ENCODE peak calls at places on chromosomes 7 and 10, in four cellular contexts. One of them, this sample, is unnamed.

GRCh38 chr10:546971-547590 is 142.4 kb downstream of the DIP2C start:
- DNase-seq in GM12878: no peak
- DNase-seq in K562: no peak
- DNase-seq in HepG2: no peak
- DNase-seq in this sample: peak; percentile 69

GRCh38 chr10:101834341-101834740 is 9.3 kb downstream of the KCNIP2 start:
- DNase-seq in GM12878: no peak
- DNase-seq in K562: peak; percentile 33
- DNase-seq in HepG2: no peak
- DNase-seq in this sample: no peak

GRCh38 chr10:93337309-93337721 is 144.8 kb downstream of the MYOF start:
- DNase-seq in GM12878: peak; percentile 21
- DNase-seq in K562: no peak
- DNase-seq in HepG2: no peak
- DNase-seq in this sample: no peak

GRCh38 chr10:66329116-66329515 is 596.7 kb upstream of the LRRTM3 start:
- DNase-seq in GM12878: no peak
- DNase-seq in K562: no peak
- DNase-seq in HepG2: no peak
- DNase-seq in this sample: peak; percentile 51

GRCh38 chr7:108147031-108147563 is 16.9 kb upstream of the LAMB4 start:
- DNase-seq in GM12878: no peak
- DNase-seq in K562: peak; percentile 30
- DNase-seq in HepG2: no peak
- DNase-seq in this sample: no peak

GRCh38 chr7:105932835-105933477 is 30.1 kb upstream of the CDHR3 start:
- DNase-seq in GM12878: no peak
- DNase-seq in K562: no peak
- DNase-seq in HepG2: no peak
- DNase-seq in this sample: peak; percentile 56

GRCh38 chr10:124155781-124156401 is 62.5 kb upstream of the CHST15 start:
- DNase-seq in GM12878: no peak
- DNase-seq in K562: no peak
- DNase-seq in HepG2: no peak
- DNase-seq in this sample: no peak

GRCh38 chr10:4246881-4247358 is 461.9 kb upstream of the KLF6 start:
- DNase-seq in GM12878: no peak
- DNase-seq in K562: no peak
- DNase-seq in HepG2: no peak
- DNase-seq in this sample: no peak

GRCh38 chr7:42156541-42156865 is 80.5 kb downstream of the GLI3 start:
- DNase-seq in GM12878: no peak
- DNase-seq in K562: no peak
- DNase-seq in HepG2: no peak
- DNase-seq in this sample: no peak

GRCh38 chr10:23675588-23675987 is 236.7 kb downstream of the OTUD1 start:
- DNase-seq in GM12878: no peak
- DNase-seq in K562: no peak
- DNase-seq in HepG2: no peak
- DNase-seq in this sample: no peak

DNA sequence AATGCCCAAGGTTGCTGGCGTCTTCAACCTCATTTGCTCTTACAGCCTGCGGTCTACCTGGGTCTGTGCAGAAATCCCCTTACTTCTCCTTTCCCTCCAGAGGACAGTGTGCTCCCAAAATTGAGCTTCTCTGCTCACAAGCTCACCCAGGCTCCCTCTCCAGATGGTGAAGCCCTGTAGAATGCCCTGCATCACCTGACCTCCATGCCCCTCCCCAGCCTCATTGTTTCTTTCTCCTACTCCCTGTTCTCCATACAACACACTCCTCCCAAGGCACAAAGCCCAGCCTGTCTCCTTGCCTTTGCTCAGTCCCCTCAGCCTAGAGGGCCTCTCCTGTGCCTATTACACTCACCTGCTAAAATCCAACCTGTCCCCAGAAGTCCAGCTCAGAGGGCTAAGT is 3.5 kb downstream of the CRHR2 start:
- DNase-seq in GM12878: no peak
- DNase-seq in K562: no peak
- DNase-seq in HepG2: no peak
- DNase-seq in this sample: no peak
- TF ChIP-seq JUNB in GM12878: no peak
- TF ChIP-seq JUNB in K562: no peak
- TF ChIP-seq JUNB in HepG2: no peak
- TF ChIP-seq JUNB in this sample: no peak

DNA sequence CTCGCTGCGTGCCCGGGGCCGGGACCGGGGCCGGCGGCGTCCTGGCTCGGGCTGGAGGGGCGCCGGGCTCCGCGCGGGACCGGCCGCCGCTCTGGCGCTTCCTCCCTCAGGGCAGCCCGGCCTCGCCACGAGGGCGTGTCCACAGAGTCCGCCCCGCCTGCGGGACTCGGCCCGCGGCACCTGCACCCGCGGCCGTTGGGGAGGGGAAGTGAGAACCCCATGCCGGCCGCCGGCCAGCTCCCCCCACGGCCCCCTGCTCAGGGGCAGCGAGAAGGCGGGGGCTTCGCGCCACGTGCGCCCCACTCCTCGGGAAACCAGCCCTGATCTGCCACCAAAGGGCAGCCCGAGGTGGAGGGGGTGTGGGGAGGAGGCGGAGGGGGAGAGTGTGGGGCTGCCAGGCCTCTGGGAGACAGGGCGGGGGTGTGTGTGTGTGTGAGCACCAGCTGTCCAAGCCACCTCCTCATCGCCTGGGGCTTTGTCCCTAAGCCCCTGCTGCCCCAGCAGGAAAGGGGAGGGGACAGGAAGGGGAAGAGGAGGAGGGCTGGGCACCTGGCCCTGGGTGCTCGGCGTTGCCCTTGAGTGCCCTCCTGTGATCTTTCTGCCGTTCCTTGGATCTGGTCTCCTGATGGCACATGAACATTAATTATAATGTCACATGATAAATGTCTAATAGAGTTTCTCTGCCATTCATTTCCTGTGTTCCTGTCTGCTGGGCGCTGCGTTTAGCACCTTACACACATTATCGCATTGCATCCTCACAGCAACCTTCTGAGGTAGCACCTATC is at the start of gene PIK3AP1:
- DNase-seq in GM12878: no peak
- DNase-seq in K562: peak; percentile 25
- DNase-seq in HepG2: no peak
- DNase-seq in this sample: peak; percentile 75
- TF ChIP-seq EZH2 in GM12878: no peak
- TF ChIP-seq EZH2 in K562: no peak
- TF ChIP-seq EZH2 in HepG2: no peak
- TF ChIP-seq EZH2 in this sample: no peak

DNA sequence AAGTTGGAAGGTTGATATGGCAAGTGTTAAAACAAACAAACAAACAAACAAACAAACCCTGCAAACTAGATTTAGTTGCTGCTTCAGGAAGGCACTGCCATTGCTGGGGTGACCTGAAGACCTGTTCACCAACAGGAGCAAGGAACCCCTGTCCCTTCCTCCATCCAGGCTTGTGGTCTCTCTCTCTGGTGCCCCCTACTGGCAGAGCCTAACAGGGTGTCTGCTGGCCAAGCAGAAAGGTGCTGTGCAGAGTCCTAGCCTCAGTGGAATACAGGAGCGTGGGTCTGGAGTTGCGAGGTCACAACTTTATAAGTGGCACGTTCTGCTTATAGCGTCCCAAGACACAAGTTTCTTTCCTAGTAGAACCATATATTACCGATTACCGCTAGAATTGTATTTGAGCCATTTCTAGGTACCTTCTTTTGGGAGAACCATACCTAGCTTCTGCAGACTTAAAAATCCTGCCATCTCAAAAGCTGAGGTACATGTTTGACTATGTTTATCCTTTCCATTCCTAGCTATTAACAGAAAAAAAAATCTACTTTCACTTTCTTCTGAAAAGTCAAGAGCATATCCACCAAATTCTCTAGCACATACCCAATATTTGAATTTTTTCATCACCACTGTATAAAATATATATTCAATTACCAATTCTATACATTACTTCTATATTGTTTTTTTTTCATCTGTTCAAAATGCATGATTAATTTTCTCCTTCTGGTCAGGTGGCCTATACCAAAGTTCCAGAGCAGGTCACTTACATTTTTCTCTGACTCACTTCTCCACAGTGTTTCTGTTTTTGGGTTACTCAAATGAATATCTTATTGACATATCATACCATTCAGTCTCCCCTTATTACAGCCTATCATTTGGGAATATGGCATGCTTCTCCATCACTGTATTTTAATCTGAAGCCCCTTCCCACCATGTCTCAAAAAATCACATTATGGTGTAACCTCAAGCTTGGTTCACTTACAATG is 29.1 kb upstream of the CALD1 start:
- DNase-seq in GM12878: no peak
- DNase-seq in K562: peak; percentile 86
- DNase-seq in HepG2: peak; percentile 27
- DNase-seq in this sample: peak; percentile 90
- TF ChIP-seq JUNB in GM12878: no peak
- TF ChIP-seq JUNB in K562: no peak
- TF ChIP-seq JUNB in HepG2: no peak
- TF ChIP-seq JUNB in this sample: no peak

DNA sequence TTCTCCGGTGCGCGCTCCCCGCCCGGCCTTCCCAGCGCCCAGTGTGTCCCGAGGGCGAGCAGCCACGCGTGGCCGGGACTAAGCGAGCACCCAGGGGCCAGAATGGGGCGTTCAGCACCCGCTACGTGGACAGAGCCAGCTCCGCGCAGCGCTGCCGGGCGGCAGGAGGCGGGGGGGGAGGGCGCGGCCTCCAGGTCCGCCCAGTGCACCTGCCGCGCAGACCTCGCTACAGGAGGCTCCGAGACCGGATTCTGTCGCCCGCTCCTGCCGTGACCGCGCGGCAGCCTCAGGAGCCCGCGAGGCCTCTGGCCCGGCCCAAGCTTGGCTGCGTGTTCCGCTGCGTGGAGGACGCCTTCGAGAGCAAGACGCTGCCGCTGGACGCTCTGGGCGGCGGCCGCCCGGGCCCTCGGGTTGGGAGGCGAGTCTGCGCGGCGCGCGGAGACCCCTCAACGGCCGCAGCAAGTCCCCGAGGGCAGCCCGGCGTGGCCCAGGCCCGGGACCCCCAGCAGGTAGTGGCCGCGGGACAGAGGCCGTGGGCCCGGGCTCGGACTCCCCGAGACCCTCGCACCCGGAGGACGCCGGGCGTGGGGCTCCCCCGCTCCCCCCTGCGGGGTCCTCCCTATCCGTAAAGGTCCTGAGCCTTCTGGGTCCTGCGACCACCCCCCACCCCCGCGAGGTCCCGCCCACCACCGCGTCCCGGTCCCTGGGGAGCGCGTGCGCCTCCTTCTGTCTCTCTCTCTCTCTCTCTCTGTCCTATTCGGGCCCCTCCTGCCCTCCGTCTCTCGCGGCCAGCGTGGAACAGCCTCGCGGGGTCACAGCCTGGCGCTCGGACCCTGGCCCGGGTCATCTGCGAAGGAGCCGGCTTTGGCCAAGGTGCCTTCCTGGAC is 904 bp upstream of the DPYSL4 start:
- DNase-seq in GM12878: no peak
- DNase-seq in K562: peak; percentile 38
- DNase-seq in HepG2: no peak
- DNase-seq in this sample: peak; percentile 76
- TF ChIP-seq EZH2 in GM12878: no peak
- TF ChIP-seq EZH2 in K562: no peak
- TF ChIP-seq EZH2 in HepG2: no peak
- TF ChIP-seq EZH2 in this sample: no peak

GRCh38 chr7:47432988-47433895 is 148.7 kb downstream of the TNS3 start:
- DNase-seq in GM12878: no peak
- DNase-seq in K562: no peak
- DNase-seq in HepG2: no peak
- DNase-seq in this sample: no peak
- TF ChIP-seq JUNB in GM12878: no peak
- TF ChIP-seq JUNB in K562: no peak
- TF ChIP-seq JUNB in HepG2: no peak
- TF ChIP-seq JUNB in this sample: no peak

GRCh38 chr7:1242129-1242572 is 9.5 kb downstream of the UNCX start:
- DNase-seq in GM12878: no peak
- DNase-seq in K562: no peak
- DNase-seq in HepG2: no peak
- DNase-seq in this sample: peak; percentile 41
- TF ChIP-seq EZH2 in GM12878: no peak
- TF ChIP-seq EZH2 in K562: no peak
- TF ChIP-seq EZH2 in HepG2: no peak
- TF ChIP-seq EZH2 in this sample: peak; percentile 91

DNA sequence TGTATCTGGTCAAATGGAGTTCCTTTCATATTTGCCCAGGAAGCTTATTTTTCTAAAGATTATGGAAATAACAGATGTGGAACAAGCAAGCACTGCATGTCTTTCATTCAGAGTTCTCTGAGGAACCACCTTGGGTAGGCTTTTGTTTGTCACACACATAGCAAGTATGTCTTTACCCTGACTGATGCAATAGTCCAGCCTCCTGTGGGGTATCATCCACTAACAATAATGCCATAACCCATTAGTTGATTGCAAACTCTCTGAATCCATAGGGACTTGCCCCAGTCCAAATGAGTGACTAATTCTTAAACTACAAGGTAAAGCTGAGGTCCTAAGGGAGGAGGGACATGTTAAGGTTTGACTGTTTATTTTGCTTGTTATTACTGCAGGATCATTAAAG is 151.4 kb upstream of the PRPS1L1 start:
- DNase-seq in GM12878: no peak
- DNase-seq in K562: peak; percentile 33
- DNase-seq in HepG2: no peak
- DNase-seq in this sample: no peak
- TF ChIP-seq JUNB in GM12878: no peak
- TF ChIP-seq JUNB in K562: no peak
- TF ChIP-seq JUNB in HepG2: no peak
- TF ChIP-seq JUNB in this sample: no peak

DNA sequence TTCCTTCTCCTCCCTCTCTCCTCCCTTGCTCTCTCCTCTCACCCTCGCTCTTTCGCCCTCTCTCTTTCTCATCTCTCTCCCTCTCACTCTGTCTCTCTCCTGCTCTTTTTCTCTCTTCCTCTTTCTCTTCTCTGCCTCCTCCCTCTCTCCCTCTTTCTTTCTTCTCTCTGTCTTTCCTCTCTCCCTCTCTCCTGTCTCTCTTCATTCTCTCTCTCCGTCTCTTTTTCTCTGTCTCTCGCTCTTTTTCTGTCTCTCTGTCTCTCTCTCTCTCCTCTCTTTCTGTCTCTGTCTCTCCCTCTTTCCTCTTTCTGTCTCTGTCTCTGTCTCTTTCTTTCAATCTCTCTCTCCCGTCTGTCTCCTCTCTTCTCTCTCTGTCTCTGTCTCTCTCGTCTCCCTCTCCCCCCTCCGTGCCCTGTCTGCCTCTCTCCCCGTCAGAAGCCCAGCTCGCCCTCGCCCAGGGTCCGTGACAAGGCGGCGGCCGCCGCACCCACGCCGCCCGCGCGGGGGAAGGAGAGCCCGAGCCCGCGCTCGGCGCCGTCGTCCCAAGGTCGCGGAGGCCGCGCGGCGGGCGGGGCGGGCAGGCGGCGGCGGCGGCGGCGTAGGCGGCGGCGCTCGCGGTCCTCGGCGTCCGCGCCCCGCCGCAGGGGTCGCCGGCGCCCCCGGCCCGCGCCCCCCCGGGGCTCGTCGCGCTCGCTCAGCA is 21.3 kb upstream of the HSPB1 start:
- DNase-seq in GM12878: no peak
- DNase-seq in K562: no peak
- DNase-seq in HepG2: no peak
- DNase-seq in this sample: no peak
- TF ChIP-seq EZH2 in GM12878: no peak
- TF ChIP-seq EZH2 in K562: no peak
- TF ChIP-seq EZH2 in HepG2: peak; percentile 95
- TF ChIP-seq EZH2 in this sample: peak; percentile 93